ENCODE peak calls at places on chromosomes 12 and 14, in nine cellular contexts. Q, I, A, Z, J, O, H, C and G are unnamed samples.

GRCh38 chr12:109458771-109459208 is 18.3 kb downstream of the KCTD10 start:
- DNase-seq in H (no peak), C (peak; percentile 38), A (no peak), I (peak; percentile 54), Q (no peak), Z (peak; percentile 51), J (no peak), O (peak; percentile 52), G (no peak)

GRCh38 chr12:90167501-90167900 is 458.9 kb upstream of the ATP2B1 start:
- DNase-seq in A (no peak), I (no peak), O (no peak), J (no peak), H (no peak), Q (no peak), C (no peak), Z (no peak), G (no peak)

GRCh38 chr12:94561943-94562411 is 88.4 kb downstream of the TMCC3 start:
- DNase-seq in Z (no peak), O (peak; percentile 21), H (no peak), I (peak; percentile 66), A (no peak), C (no peak), J (peak; percentile 59), Q (no peak), G (no peak)

GRCh38 chr14:77109656-77110055 is 11.6 kb downstream of the CIPC start:
- DNase-seq in Z (no peak), I (peak; percentile 20), A (no peak), J (no peak), C (no peak), O (no peak), H (no peak), Q (no peak), G (no peak)

GRCh38 chr14:20343855-20344205 is 395 bp downstream of the PARP2 start:
- DNase-seq in Z (peak; percentile 26), H (no peak), J (no peak), Q (no peak), O (peak; percentile 33), C (peak; percentile 49), I (peak; percentile 55), A (no peak), G (no peak)

GRCh38 chr14:104970231-104971068 is 7.7 kb downstream of the AHNAK2 start:
- DNase-seq in C (peak; percentile 95), A (no peak), O (peak; percentile 92), Z (peak; percentile 90), J (peak; percentile 68), H (no peak), Q (peak; percentile 78), I (peak; percentile 91), G (no peak)

GRCh38 chr14:62431496-62431895 is 613.8 kb downstream of the KCNH5 start:
- DNase-seq in Z (no peak), C (no peak), A (no peak), Q (no peak), J (no peak), H (no peak), O (no peak), I (no peak), G (no peak)

GRCh38 chr14:99194736-99195135 is 77.3 kb downstream of the BCL11B start:
- DNase-seq in Q (no peak), O (no peak), I (no peak), C (no peak), A (no peak), Z (no peak), J (no peak), H (no peak), G (no peak)

GRCh38 chr12:120261951-120262851 is 3.3 kb downstream of the PXN start:
- DNase-seq in O (no peak), I (peak; percentile 62), Z (no peak), A (no peak), Q (peak; percentile 62), C (no peak), H (no peak), J (peak; percentile 80), G (no peak)

GRCh38 chr12:60394680-60395079 is 798.9 kb downstream of the SLC16A7 start:
- DNase-seq in A (no peak), H (no peak), Z (peak; percentile 9), Q (no peak), J (no peak), I (peak; percentile 66), C (peak; percentile 51), O (peak; percentile 86), G (no peak)

GRCh38 chr12:106217706-106218105 is 30.1 kb downstream of the CKAP4 start:
- DNase-seq in O (no peak), H (no peak), A (no peak), C (no peak), Q (no peak), I (no peak), J (no peak), Z (no peak), G (no peak)

GRCh38 chr12:46372852-46373302 is 304 bp upstream of the SLC38A2 start:
- DNase-seq in Z (no peak), J (no peak), I (no peak), Q (no peak), O (no peak), H (no peak), C (no peak), A (peak; percentile 98), G (no peak)

GRCh38 chr12:76685246-76685678 is 78.7 kb upstream of the ZDHHC17 start:
- DNase-seq in C (peak; percentile 64), H (no peak), Z (peak; percentile 74), A (peak; percentile 34), J (no peak), O (peak; percentile 40), I (peak; percentile 37), Q (no peak), G (no peak)

GRCh38 chr12:15997910-15998309 is 86.8 kb downstream of the DERA start:
- DNase-seq in Z (no peak), O (no peak), J (no peak), A (no peak), Q (no peak), H (no peak), I (no peak), C (no peak), G (no peak)

GRCh38 chr12:15996948-15997347 is 85.8 kb downstream of the DERA start:
- DNase-seq in J (no peak), H (no peak), I (no peak), Z (no peak), O (no peak), Q (no peak), A (no peak), C (peak; percentile 41), G (no peak)

GRCh38 chr12:15995801-15996200 is 84.7 kb downstream of the DERA start:
- DNase-seq in I (no peak), J (no peak), Z (no peak), C (no peak), Q (no peak), O (no peak), A (no peak), H (no peak), G (no peak)

DNA sequence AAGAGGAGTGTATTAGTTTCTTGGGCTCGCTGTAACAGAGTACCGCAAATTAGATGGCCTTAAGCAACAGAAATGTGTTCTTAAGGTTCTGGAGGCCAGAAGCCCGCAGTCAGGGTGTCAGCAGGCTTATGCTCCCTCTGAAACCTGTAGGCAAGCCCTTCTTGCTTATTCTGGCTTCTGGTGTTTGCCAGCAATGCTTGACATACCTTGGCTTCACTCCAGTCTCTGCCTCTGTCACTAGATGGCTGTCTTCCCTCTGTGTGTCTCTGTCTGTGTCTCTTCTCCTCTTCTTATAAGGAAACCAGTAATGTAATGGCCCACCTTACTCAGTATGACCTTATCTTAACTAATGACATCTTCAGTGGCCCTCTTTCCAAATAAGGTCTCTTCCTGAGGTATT is 85.1 kb downstream of the DERA start:
- DNase-seq in O (peak; percentile 64), A (no peak), Z (peak; percentile 69), I (peak; percentile 64), Q (no peak), H (no peak), J (peak; percentile 55), C (peak; percentile 47), G (no peak)
- TF ChIP-seq CTCF in O (peak; percentile 3), A (no peak), Z (peak; percentile 3), I (no peak), Q (peak; percentile 9), H (no peak), J (peak; percentile 27), C (no peak), G (no peak)

GRCh38 chr12:103886398-103886797 is 43.8 kb upstream of the HSP90B1 start:
- DNase-seq in Z (no peak), A (no peak), Q (no peak), H (no peak), J (no peak), O (no peak), C (no peak), I (no peak), G (no peak)

GRCh38 chr12:103882861-103883596 is 42.0 kb upstream of the NT5DC3 start:
- DNase-seq in H (no peak), Z (peak; percentile 8), C (no peak), Q (no peak), A (no peak), J (no peak), O (no peak), I (no peak), G (no peak)

GRCh38 chr12:103881261-103881660 is 40.2 kb upstream of the NT5DC3 start:
- DNase-seq in A (no peak), I (no peak), J (no peak), Q (no peak), H (no peak), C (no peak), Z (no peak), O (no peak), G (no peak)

GRCh38 chr12:103887738-103888137 is 42.5 kb upstream of the HSP90B1 start:
- DNase-seq in H (no peak), Z (no peak), A (no peak), C (no peak), Q (no peak), O (no peak), J (no peak), I (no peak), G (no peak)

DNA sequence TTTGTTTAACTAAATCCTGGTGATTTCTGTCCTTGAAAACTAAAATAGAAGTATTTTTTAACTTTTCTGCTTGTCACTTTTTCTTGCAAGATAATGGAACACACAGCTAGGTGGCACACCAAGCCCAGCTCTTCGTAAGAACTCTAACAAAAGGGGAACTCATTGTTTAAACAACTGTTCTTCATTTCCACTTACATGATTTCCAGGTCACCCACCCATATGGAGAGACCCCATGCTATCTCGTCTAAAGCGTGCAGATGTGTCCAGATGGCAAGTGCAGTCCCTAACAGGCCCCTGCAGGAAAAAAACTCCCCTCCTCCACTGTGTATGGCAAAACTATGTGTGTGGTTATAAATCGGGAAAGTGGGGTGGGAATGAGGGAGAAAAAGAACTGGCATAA is 43.3 kb upstream of the NT5DC3 start:
- DNase-seq in C (peak; percentile 85), I (peak; percentile 77), O (peak; percentile 63), H (peak; percentile 42), J (no peak), Z (peak; percentile 85), Q (no peak), A (no peak), G (no peak)
- TF ChIP-seq CTCF in C (peak; percentile 64), I (peak; percentile 61), O (peak; percentile 53), H (peak; percentile 75), J (peak; percentile 27), Z (peak; percentile 53), Q (peak; percentile 58), A (no peak), G (no peak)

GRCh38 chr14:97159124-97159523 is 361.9 kb downstream of the VRK1 start:
- DNase-seq in I (no peak), J (no peak), C (no peak), Z (no peak), Q (no peak), O (no peak), H (no peak), A (no peak), G (no peak)
- TF ChIP-seq CTCF in I (no peak), J (no peak), C (no peak), Z (no peak), Q (no peak), O (no peak), H (no peak), A (no peak), G (no peak)

GRCh38 chr14:73949752-73950734 is at the start of the genes COQ6 and FAM161B:
- DNase-seq in C (peak; percentile 95), A (peak; percentile 84), J (peak; percentile 97), Q (peak; percentile 89), O (peak; percentile 97), I (peak; percentile 98), H (peak; percentile 88), Z (peak; percentile 97), G (peak; percentile 84)
- TF ChIP-seq CTCF in C (peak; percentile 4), A (no peak), J (peak; percentile 13), Q (no peak), O (peak; percentile 11), I (no peak), H (peak; percentile 27), Z (no peak), G (no peak)